ENCODE peak calls at places on chromosomes 16 and 17, in seven cellular contexts. R is MM.1S; D is prostate gland; E is CD8-positive, alpha-beta T cell; X is hepatocyte; I is PC-3; H is heart right ventricle. Q is an unnamed sample.

GRCh38 chr17:34820922-34821321 is 140.3 kb downstream of the CCT6B start:
- DNase-seq in R (no peak), D (no peak), E (no peak), X (peak; percentile 15), I (peak; percentile 4), H (no peak), Q (no peak)

GRCh38 chr17:45751466-45751865 is 32.7 kb upstream of the CRHR1 start:
- DNase-seq in R (no peak), D (no peak), E (no peak), X (no peak), I (no peak), H (no peak), Q (no peak)

GRCh38 chr16:12780467-12780866 is 23.2 kb downstream of the CPPED1 start:
- DNase-seq in R (no peak), D (no peak), E (no peak), X (no peak), I (no peak), H (no peak), Q (no peak)

GRCh38 chr17:33272438-33272837 is 20.7 kb downstream of the ASIC2 start:
- DNase-seq in R (no peak), D (no peak), E (no peak), X (no peak), I (no peak), H (no peak), Q (no peak)

GRCh38 chr16:81556715-81557284 is 112.2 kb downstream of the CMIP start:
- DNase-seq in R (no peak), D (no peak), E (peak; percentile 5), X (no peak), I (no peak), H (no peak), Q (no peak)

GRCh38 chr17:40422990-40423611 is 5.4 kb upstream of the TOP2A start:
- DNase-seq in R (no peak), D (no peak), E (no peak), X (no peak), I (peak; percentile 51), H (no peak), Q (no peak)

GRCh38 chr17:33595783-33596182 is 302.7 kb upstream of the ASIC2 start:
- DNase-seq in R (no peak), D (no peak), E (no peak), X (no peak), I (no peak), H (no peak), Q (no peak)

GRCh38 chr16:24348511-24349290 is 92.6 kb downstream of the CACNG3 start:
- DNase-seq in R (no peak), D (no peak), E (no peak), X (no peak), I (no peak), H (no peak), Q (no peak)

GRCh38 chr17:16929281-16929680 is 42.6 kb downstream of the TNFRSF13B start:
- DNase-seq in R (no peak), D (no peak), E (no peak), X (no peak), I (no peak), H (no peak), Q (no peak)

GRCh38 chr17:37037590-37038155 is 88.9 kb downstream of the AATF start:
- DNase-seq in R (no peak), D (no peak), E (no peak), X (no peak), I (no peak), H (no peak), Q (no peak)

GRCh38 chr16:67312450-67313118 is 14.0 kb downstream of the KCTD19 start:
- DNase-seq in R (no peak), D (no peak), E (no peak), X (no peak), I (peak; percentile 55), H (no peak), Q (no peak)

GRCh38 chr16:57889522-57889921 is 81.4 kb downstream of the CNGB1 start:
- DNase-seq in R (no peak), D (no peak), E (no peak), X (no peak), I (no peak), H (no peak), Q (no peak)

GRCh38 chr16:3717235-3718018 is at the start of gene TRAP1:
- DNase-seq in R (peak; percentile 82), D (peak; percentile 83), E (peak; percentile 91), X (peak; percentile 96), I (peak; percentile 72), H (peak; percentile 89), Q (peak; percentile 96)

GRCh38 chr16:3713587-3714242 is 3.6 kb downstream of the TRAP1 start:
- DNase-seq in R (no peak), D (no peak), E (no peak), X (no peak), I (no peak), H (no peak), Q (no peak)

GRCh38 chr16:3715430-3715829 is 1.9 kb downstream of the TRAP1 start:
- DNase-seq in R (no peak), D (no peak), E (no peak), X (no peak), I (no peak), H (no peak), Q (no peak)

GRCh38 chr16:3716831-3717234 is 491 bp downstream of the TRAP1 start:
- DNase-seq in R (peak; percentile 52), D (no peak), E (no peak), X (peak; percentile 42), I (peak; percentile 20), H (no peak), Q (peak; percentile 84)

GRCh38 chr16:3712830-3713476 is 4.4 kb downstream of the TRAP1 start:
- DNase-seq in R (no peak), D (no peak), E (no peak), X (no peak), I (no peak), H (no peak), Q (no peak)
- H3K27ac ChIP-seq in R (no peak overlapping the region), D (peak overlapping the region; percentile 68), E (no peak overlapping the region), X (peak overlapping the region; percentile 93), I (no peak overlapping the region), H (no peak overlapping the region), Q (no peak overlapping the region)

DNA sequence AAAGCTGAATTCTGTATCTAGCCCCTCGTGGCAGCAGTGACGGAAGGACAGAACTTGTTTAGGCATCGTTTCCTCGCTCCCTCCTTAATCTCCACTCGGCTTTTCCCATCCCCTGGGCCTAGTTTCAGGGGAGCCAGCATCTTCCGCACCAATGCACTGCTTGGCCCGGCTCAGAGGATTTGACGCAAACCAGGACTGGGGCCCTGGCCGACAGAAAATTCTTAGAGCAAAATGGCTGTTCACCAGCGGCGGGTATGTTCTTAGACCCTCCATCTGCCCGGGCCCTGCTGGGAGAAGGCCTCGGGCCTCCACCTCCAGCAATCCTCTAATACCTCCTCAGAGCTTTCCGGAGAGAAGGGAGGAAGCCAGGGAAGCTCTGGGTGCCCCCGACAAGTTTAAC is 54.6 kb downstream of the TBC1D16 start:
- DNase-seq in R (no peak), D (no peak), E (no peak), X (no peak), I (no peak), H (no peak), Q (no peak)
- H3K27ac ChIP-seq in R (no peak overlapping the region), D (no peak overlapping the region), E (no peak overlapping the region), X (peak overlapping the region; percentile 1), I (no peak overlapping the region), H (no peak overlapping the region), Q (no peak overlapping the region)

GRCh38 chr17:81197409-81197795 is 25.4 kb downstream of the CEP131 start:
- DNase-seq in R (no peak), D (no peak), E (no peak), X (no peak), I (no peak), H (no peak), Q (no peak)
- H3K27ac ChIP-seq in R (no peak overlapping the region), D (no peak overlapping the region), E (no peak overlapping the region), X (no peak overlapping the region), I (no peak overlapping the region), H (no peak overlapping the region), Q (no peak overlapping the region)

DNA sequence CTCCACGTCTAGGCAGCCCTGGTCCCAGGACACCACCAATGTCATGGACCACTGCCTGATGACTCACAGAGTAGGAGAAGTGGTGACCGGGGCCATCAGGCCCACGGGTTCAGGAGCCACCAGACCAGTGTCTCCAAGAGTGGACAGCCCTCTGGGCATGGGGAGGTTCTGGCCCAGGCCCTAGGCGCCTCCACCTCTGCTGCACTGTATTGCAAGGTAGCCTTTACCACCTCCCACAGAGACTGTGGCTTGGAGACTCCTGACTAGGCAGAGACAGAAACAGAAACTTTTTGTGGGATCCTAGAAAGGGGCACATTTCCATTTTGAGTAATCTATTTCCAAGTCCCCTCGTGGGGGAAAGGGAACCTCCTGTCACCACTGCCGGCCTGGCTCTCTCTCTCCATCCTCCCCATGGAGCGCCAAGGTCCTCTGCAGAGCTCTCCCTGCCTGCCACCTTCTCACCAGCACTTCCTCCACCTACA is 2.9 kb downstream of the CDIP1 start:
- DNase-seq in R (no peak), D (no peak), E (no peak), X (no peak), I (no peak), H (no peak), Q (no peak)
- H3K27ac ChIP-seq in R (no peak overlapping the region), D (no peak overlapping the region), E (no peak overlapping the region), X (no peak overlapping the region), I (no peak overlapping the region), H (peak overlapping the region; percentile 13), Q (no peak overlapping the region)

GRCh38 chr17:8126306-8127066 is 2.6 kb upstream of the HES7 start:
- DNase-seq in R (peak; percentile 55), D (peak; percentile 56), E (peak; percentile 23), X (peak; percentile 79), I (peak; percentile 37), H (peak; percentile 42), Q (peak; percentile 84)
- H3K27ac ChIP-seq in R (peak overlapping the region; percentile 0), D (peak overlapping the region; percentile 84), E (peak overlapping the region; percentile 35), X (peak overlapping the region; percentile 10), I (no peak overlapping the region), H (peak overlapping the region; percentile 75), Q (peak overlapping the region; percentile 60)